ENCODE peak calls at places on chromosomes 12 and 14, in ten cellular contexts. L, Y, W, K, T, A, Z, I, H and E are unnamed samples.

GRCh38 chr12:123142518-123142840 is 8.4 kb downstream of the PITPNM2 start:
- DNase-seq in L (no peak), Y (no peak), W (no peak), K (no peak), T (no peak), A (no peak), Z (no peak), I (no peak), H (no peak), E (no peak)

GRCh38 chr12:79020106-79020505 is 155.5 kb downstream of the SYT1 start:
- DNase-seq in L (no peak), Y (peak), W (no peak), K (no peak), T (no peak), A (no peak), Z (no peak), I (peak), H (no peak), E (no peak)

GRCh38 chr12:70985850-70986249 is 65.3 kb upstream of the PTPRR start:
- DNase-seq in L (no peak), Y (peak), W (no peak), K (no peak), T (no peak), A (no peak), Z (no peak), I (no peak), H (no peak), E (peak)

GRCh38 chr14:104581521-104581920 is 2.0 kb downstream of the C14orf180 start:
- DNase-seq in L (no peak), Y (no peak), W (no peak), K (no peak), T (no peak), A (no peak), Z (no peak), I (no peak), H (no peak), E (no peak)

GRCh38 chr14:36048667-36049066 is 127.9 kb downstream of the PTCSC3 start:
- DNase-seq in L (no peak), Y (no peak), W (no peak), K (no peak), T (no peak), A (no peak), Z (no peak), I (no peak), H (no peak), E (no peak)

GRCh38 chr12:13962699-13963098 is 18.7 kb downstream of the GRIN2B start:
- DNase-seq in L (no peak), Y (no peak), W (no peak), K (no peak), T (no peak), A (no peak), Z (no peak), I (no peak), H (peak), E (no peak)

GRCh38 chr12:27667540-27667939 is 28.7 kb upstream of the REP15 start:
- DNase-seq in L (no peak), Y (peak), W (no peak), K (no peak), T (no peak), A (no peak), Z (no peak), I (no peak), H (no peak), E (peak)

GRCh38 chr12:131852551-131853299 is 24.5 kb downstream of the MMP17 start:
- DNase-seq in L (no peak), Y (no peak), W (no peak), K (no peak), T (no peak), A (no peak), Z (no peak), I (peak), H (no peak), E (no peak)

GRCh38 chr12:578743-579449 is 84.3 kb downstream of the NINJ2 start:
- DNase-seq in L (no peak), Y (peak), W (no peak), K (no peak), T (peak), A (no peak), Z (no peak), I (no peak), H (no peak), E (peak)